ENCODE peak calls at places on chromosome 13, in eight cellular contexts. Q is psoas muscle, E is spleen, J is AG09319, T is left ventricle myocardium inferior, K is ascending aorta, X is heart left ventricle, A is progenitor cell of endocrine pancreas. L is an unnamed sample.

GRCh38 chr13:28336193-28336657 is 158.7 kb downstream of the FLT1 start:
- DNase-seq in Q (no peak), A (no peak), K (no peak), T (peak), E (no peak), J (no peak), X (peak), L (no peak)

GRCh38 chr13:113927661-113928581 is 46.0 kb downstream of the C13orf46 start:
- DNase-seq in K (peak), E (peak), J (peak), X (peak), A (no peak), T (peak), Q (peak), L (no peak)

GRCh38 chr13:38670627-38671026 is 16.2 kb upstream of the FREM2 start:
- DNase-seq in T (no peak), J (no peak), X (no peak), Q (no peak), A (no peak), K (no peak), E (no peak), L (no peak)

GRCh38 chr13:113627136-113627535 is 30.9 kb downstream of the ATP4B start:
- DNase-seq in Q (no peak), X (no peak), A (no peak), K (no peak), J (no peak), T (peak), E (peak), L (no peak)

GRCh38 chr13:98411617-98412310 is 165.1 kb downstream of the STK24 start:
- DNase-seq in Q (peak), J (no peak), X (peak), K (peak), A (no peak), T (peak), E (no peak), L (no peak)

GRCh38 chr13:60351326-60351725 is 45.7 kb upstream of the TDRD3 start:
- DNase-seq in K (no peak), T (no peak), E (no peak), Q (no peak), J (peak), A (no peak), X (no peak), L (no peak)

GRCh38 chr13:67416047-67416925 is 186.2 kb upstream of the PCDH9 start:
- DNase-seq in X (no peak), A (peak), J (no peak), K (no peak), T (no peak), E (no peak), Q (no peak), L (peak)

GRCh38 chr13:43433691-43434121 is 353.1 kb downstream of the ENOX1 start:
- DNase-seq in J (no peak), X (no peak), Q (no peak), E (no peak), A (no peak), K (no peak), T (no peak), L (no peak)

GRCh38 chr13:48236528-48237353 is 3.7 kb downstream of the ITM2B start:
- DNase-seq in T (no peak), Q (no peak), J (no peak), X (no peak), A (no peak), K (no peak), E (no peak), L (no peak)

GRCh38 chr13:113545455-113545930 is 39.1 kb upstream of the TFDP1 start:
- DNase-seq in A (no peak), E (peak), Q (no peak), T (peak), X (peak), K (peak), J (peak), L (no peak)

GRCh38 chr13:67651908-67652307 is 421.8 kb upstream of the PCDH9 start:
- DNase-seq in T (no peak), X (no peak), A (no peak), E (no peak), K (no peak), J (no peak), Q (no peak), L (no peak)

GRCh38 chr13:110913322-110913721 is 1.5 kb downstream of the ANKRD10 start:
- DNase-seq in A (no peak), Q (no peak), K (no peak), E (no peak), J (no peak), X (no peak), T (no peak), L (no peak)

GRCh38 chr13:26379831-26380230 is 125.9 kb downstream of the CDK8 start:
- DNase-seq in Q (no peak), K (no peak), E (no peak), J (no peak), A (no peak), X (no peak), T (no peak), L (no peak)

GRCh38 chr13:26378116-26378515 is 124.2 kb downstream of the CDK8 start:
- DNase-seq in K (no peak), T (no peak), A (no peak), X (no peak), J (no peak), E (no peak), Q (no peak), L (no peak)

GRCh38 chr13:26376430-26376829 is 122.5 kb downstream of the CDK8 start:
- DNase-seq in X (no peak), J (no peak), Q (no peak), T (no peak), A (no peak), E (no peak), K (no peak), L (no peak)

GRCh38 chr13:26380930-26381329 is 127.0 kb downstream of the CDK8 start:
- DNase-seq in Q (no peak), K (no peak), X (no peak), E (no peak), T (no peak), A (no peak), J (no peak), L (no peak)

GRCh38 chr13:26377038-26377437 is 123.1 kb downstream of the CDK8 start:
- DNase-seq in J (no peak), Q (peak), T (no peak), K (no peak), X (no peak), E (no peak), A (no peak), L (peak)
- TF ChIP-seq CTCF in J (peak), Q (peak), T (peak), K (no peak), X (peak), E (peak), A (peak), L (peak)

GRCh38 chr13:82076421-82076820 is 1735.5 kb upstream of the SPRY2 start:
- DNase-seq in K (no peak), A (no peak), Q (no peak), T (no peak), X (no peak), J (no peak), E (no peak), L (no peak)
- TF ChIP-seq CTCF in K (no peak), A (no peak), Q (no peak), T (no peak), X (no peak), J (no peak), E (no peak), L (no peak)

GRCh38 chr13:76285463-76285862 is 600.7 kb downstream of the KCTD12 start:
- DNase-seq in K (no peak), Q (no peak), J (no peak), X (no peak), E (no peak), A (no peak), T (no peak), L (no peak)
- TF ChIP-seq CTCF in K (no peak), Q (no peak), J (no peak), X (no peak), E (no peak), A (no peak), T (no peak), L (no peak)

GRCh38 chr13:51148952-51149573 is 38.0 kb upstream of the C13orf42 start:
- DNase-seq in X (peak), A (no peak), Q (no peak), T (no peak), E (no peak), K (no peak), J (peak), L (peak)
- TF ChIP-seq CTCF in X (peak), A (peak), Q (peak), T (peak), E (peak), K (no peak), J (peak), L (peak)